ENCODE peak calls at places on chromosome 20, in eight cellular contexts. V, Y, P, X, G, U, L and Z are unnamed samples.

GRCh38 chr20:63573739-63574131 is 304 bp downstream of the HELZ2 start:
- DNase-seq in L (no peak), Y (peak; percentile 18), V (no peak), U (peak; percentile 42), X (no peak), G (no peak), P (no peak), Z (no peak)

GRCh38 chr20:22815584-22815983 is 219.5 kb upstream of the SSTR4 start:
- DNase-seq in P (no peak), X (no peak), U (no peak), G (no peak), Y (no peak), L (no peak), V (no peak), Z (no peak)

GRCh38 chr20:63100401-63100925 is 93.7 kb upstream of the BHLHE23 start:
- DNase-seq in G (no peak), Y (no peak), P (no peak), U (no peak), L (no peak), V (no peak), X (no peak), Z (no peak)

GRCh38 chr20:34834459-34834893 is 9.0 kb upstream of the NCOA6 start:
- DNase-seq in U (peak; percentile 64), G (no peak), X (peak; percentile 33), L (peak; percentile 44), V (no peak), P (peak; percentile 23), Y (peak; percentile 55), Z (peak; percentile 10)

GRCh38 chr20:63525968-63526367 is 5.4 kb downstream of the PPDPF start:
- DNase-seq in Y (no peak), P (no peak), U (no peak), V (no peak), G (no peak), X (no peak), L (no peak), Z (no peak)

GRCh38 chr20:57964011-57964862 is 254.4 kb upstream of the PMEPA1 start:
- DNase-seq in L (no peak), G (no peak), X (no peak), U (no peak), P (no peak), V (no peak), Y (no peak), Z (no peak)

GRCh38 chr20:54017846-54018245 is 52.5 kb downstream of the BCAS1 start:
- DNase-seq in U (no peak), Y (no peak), P (no peak), L (no peak), X (no peak), V (no peak), G (no peak), Z (no peak)

GRCh38 chr20:32181606-32182005 is 25.9 kb downstream of the PLAGL2 start:
- DNase-seq in L (no peak), V (no peak), U (no peak), X (no peak), Y (no peak), P (no peak), G (no peak), Z (no peak)

GRCh38 chr20:34999021-34999451 is 43.4 kb downstream of the MYH7B start:
- DNase-seq in Y (no peak), G (no peak), X (no peak), V (no peak), P (no peak), L (no peak), U (no peak), Z (no peak)

GRCh38 chr20:4973330-4974097 is 27.8 kb downstream of the SLC23A2 start:
- DNase-seq in G (peak; percentile 13), Y (peak; percentile 94), L (peak; percentile 83), V (no peak), U (no peak), P (peak; percentile 90), X (peak; percentile 7), Z (peak; percentile 40)

GRCh38 chr20:17648782-17649730 is 33.0 kb downstream of the RRBP1 start:
- DNase-seq in P (no peak), V (no peak), Y (peak; percentile 57), U (no peak), X (peak; percentile 40), L (no peak), G (no peak), Z (no peak)